ENCODE peak calls at places on chromosome 20, in eight cellular contexts. One of them, this sample, is unnamed.

GRCh38 chr20:571754-572331 is 28.3 kb upstream of the CSNK2A1 start:
- DNase-seq in stimulated activated CD8-positive, alpha-beta memory T cell treated with anti-CD3 and anti-CD28 coated beads, Interleukin-4, amount 100 ng/mL, for 1 hour: no peak
- DNase-seq in NCI-H446: peak; percentile 4
- DNase-seq in amniotic stem cell: no peak
- DNase-seq in ELR: no peak
- DNase-seq in stimulated activated CD4-positive, alpha-beta T cell treated with anti-CD3 and anti-CD28 coated beads, Interleukin-4, amount 100 ng/mL, for 1 hour: no peak
- DNase-seq in CD8-positive, alpha-beta memory T cell: no peak
- DNase-seq in iPS-NIHi11: peak; percentile 70
- DNase-seq in this sample: no peak

GRCh38 chr20:1211954-1212497 is 8.8 kb downstream of the C20orf202 start:
- DNase-seq in stimulated activated CD8-positive, alpha-beta memory T cell treated with anti-CD3 and anti-CD28 coated beads, Interleukin-4, amount 100 ng/mL, for 1 hour: no peak
- DNase-seq in NCI-H446: no peak
- DNase-seq in amniotic stem cell: no peak
- DNase-seq in ELR: peak; percentile 7
- DNase-seq in stimulated activated CD4-positive, alpha-beta T cell treated with anti-CD3 and anti-CD28 coated beads, Interleukin-4, amount 100 ng/mL, for 1 hour: no peak
- DNase-seq in CD8-positive, alpha-beta memory T cell: no peak
- DNase-seq in iPS-NIHi11: no peak
- DNase-seq in this sample: no peak

GRCh38 chr20:44218441-44218840 is 7.9 kb upstream of the OSER1 start:
- DNase-seq in stimulated activated CD8-positive, alpha-beta memory T cell treated with anti-CD3 and anti-CD28 coated beads, Interleukin-4, amount 100 ng/mL, for 1 hour: no peak
- DNase-seq in NCI-H446: no peak
- DNase-seq in amniotic stem cell: no peak
- DNase-seq in ELR: no peak
- DNase-seq in stimulated activated CD4-positive, alpha-beta T cell treated with anti-CD3 and anti-CD28 coated beads, Interleukin-4, amount 100 ng/mL, for 1 hour: peak; percentile 37
- DNase-seq in CD8-positive, alpha-beta memory T cell: peak; percentile 71
- DNase-seq in iPS-NIHi11: no peak
- DNase-seq in this sample: no peak

GRCh38 chr20:371755-372542 is 8.6 kb upstream of the TRIB3 start:
- DNase-seq in stimulated activated CD8-positive, alpha-beta memory T cell treated with anti-CD3 and anti-CD28 coated beads, Interleukin-4, amount 100 ng/mL, for 1 hour: no peak
- DNase-seq in NCI-H446: no peak
- DNase-seq in amniotic stem cell: peak; percentile 45
- DNase-seq in ELR: peak; percentile 94
- DNase-seq in stimulated activated CD4-positive, alpha-beta T cell treated with anti-CD3 and anti-CD28 coated beads, Interleukin-4, amount 100 ng/mL, for 1 hour: no peak
- DNase-seq in CD8-positive, alpha-beta memory T cell: peak; percentile 18
- DNase-seq in iPS-NIHi11: peak; percentile 38
- DNase-seq in this sample: no peak

GRCh38 chr20:37669062-37669772 is 24.6 kb upstream of the CTNNBL1 start:
- DNase-seq in stimulated activated CD8-positive, alpha-beta memory T cell treated with anti-CD3 and anti-CD28 coated beads, Interleukin-4, amount 100 ng/mL, for 1 hour: no peak
- DNase-seq in NCI-H446: no peak
- DNase-seq in amniotic stem cell: no peak
- DNase-seq in ELR: peak; percentile 83
- DNase-seq in stimulated activated CD4-positive, alpha-beta T cell treated with anti-CD3 and anti-CD28 coated beads, Interleukin-4, amount 100 ng/mL, for 1 hour: no peak
- DNase-seq in CD8-positive, alpha-beta memory T cell: no peak
- DNase-seq in iPS-NIHi11: peak; percentile 38
- DNase-seq in this sample: peak; percentile 28

GRCh38 chr20:32752458-32753250 is 9.4 kb upstream of the COMMD7 start:
- DNase-seq in stimulated activated CD8-positive, alpha-beta memory T cell treated with anti-CD3 and anti-CD28 coated beads, Interleukin-4, amount 100 ng/mL, for 1 hour: no peak
- DNase-seq in NCI-H446: no peak
- DNase-seq in amniotic stem cell: no peak
- DNase-seq in ELR: peak; percentile 84
- DNase-seq in stimulated activated CD4-positive, alpha-beta T cell treated with anti-CD3 and anti-CD28 coated beads, Interleukin-4, amount 100 ng/mL, for 1 hour: no peak
- DNase-seq in CD8-positive, alpha-beta memory T cell: no peak
- DNase-seq in iPS-NIHi11: no peak
- DNase-seq in this sample: no peak

GRCh38 chr20:6663751-6664388 is 103.6 kb upstream of the BMP2 start:
- DNase-seq in stimulated activated CD8-positive, alpha-beta memory T cell treated with anti-CD3 and anti-CD28 coated beads, Interleukin-4, amount 100 ng/mL, for 1 hour: no peak
- DNase-seq in NCI-H446: no peak
- DNase-seq in amniotic stem cell: no peak
- DNase-seq in ELR: no peak
- DNase-seq in stimulated activated CD4-positive, alpha-beta T cell treated with anti-CD3 and anti-CD28 coated beads, Interleukin-4, amount 100 ng/mL, for 1 hour: no peak
- DNase-seq in CD8-positive, alpha-beta memory T cell: no peak
- DNase-seq in iPS-NIHi11: no peak
- DNase-seq in this sample: no peak

GRCh38 chr20:25225642-25226432 is 22.0 kb upstream of the PYGB start:
- DNase-seq in stimulated activated CD8-positive, alpha-beta memory T cell treated with anti-CD3 and anti-CD28 coated beads, Interleukin-4, amount 100 ng/mL, for 1 hour: no peak
- DNase-seq in NCI-H446: no peak
- DNase-seq in amniotic stem cell: no peak
- DNase-seq in ELR: no peak
- DNase-seq in stimulated activated CD4-positive, alpha-beta T cell treated with anti-CD3 and anti-CD28 coated beads, Interleukin-4, amount 100 ng/mL, for 1 hour: no peak
- DNase-seq in CD8-positive, alpha-beta memory T cell: no peak
- DNase-seq in iPS-NIHi11: no peak
- DNase-seq in this sample: no peak

GRCh38 chr20:32201977-32202363 is 5.6 kb downstream of the PLAGL2 start:
- DNase-seq in stimulated activated CD8-positive, alpha-beta memory T cell treated with anti-CD3 and anti-CD28 coated beads, Interleukin-4, amount 100 ng/mL, for 1 hour: no peak
- DNase-seq in NCI-H446: no peak
- DNase-seq in amniotic stem cell: no peak
- DNase-seq in ELR: no peak
- DNase-seq in stimulated activated CD4-positive, alpha-beta T cell treated with anti-CD3 and anti-CD28 coated beads, Interleukin-4, amount 100 ng/mL, for 1 hour: no peak
- DNase-seq in CD8-positive, alpha-beta memory T cell: no peak
- DNase-seq in iPS-NIHi11: no peak
- DNase-seq in this sample: no peak

GRCh38 chr20:23368316-23369110 is 6.5 kb downstream of the GZF1 start:
- DNase-seq in stimulated activated CD8-positive, alpha-beta memory T cell treated with anti-CD3 and anti-CD28 coated beads, Interleukin-4, amount 100 ng/mL, for 1 hour: no peak
- DNase-seq in NCI-H446: no peak
- DNase-seq in amniotic stem cell: peak; percentile 13
- DNase-seq in ELR: no peak
- DNase-seq in stimulated activated CD4-positive, alpha-beta T cell treated with anti-CD3 and anti-CD28 coated beads, Interleukin-4, amount 100 ng/mL, for 1 hour: no peak
- DNase-seq in CD8-positive, alpha-beta memory T cell: no peak
- DNase-seq in iPS-NIHi11: no peak
- DNase-seq in this sample: no peak

GRCh38 chr20:51650685-51651134 is 108.2 kb upstream of the NFATC2 start:
- DNase-seq in stimulated activated CD8-positive, alpha-beta memory T cell treated with anti-CD3 and anti-CD28 coated beads, Interleukin-4, amount 100 ng/mL, for 1 hour: no peak
- DNase-seq in NCI-H446: no peak
- DNase-seq in amniotic stem cell: no peak
- DNase-seq in ELR: peak; percentile 85
- DNase-seq in stimulated activated CD4-positive, alpha-beta T cell treated with anti-CD3 and anti-CD28 coated beads, Interleukin-4, amount 100 ng/mL, for 1 hour: no peak
- DNase-seq in CD8-positive, alpha-beta memory T cell: no peak
- DNase-seq in iPS-NIHi11: no peak
- DNase-seq in this sample: no peak

GRCh38 chr20:57617079-57617795 is 3.0 kb downstream of the ZBP1 start:
- DNase-seq in stimulated activated CD8-positive, alpha-beta memory T cell treated with anti-CD3 and anti-CD28 coated beads, Interleukin-4, amount 100 ng/mL, for 1 hour: no peak
- DNase-seq in NCI-H446: no peak
- DNase-seq in amniotic stem cell: no peak
- DNase-seq in ELR: no peak
- DNase-seq in stimulated activated CD4-positive, alpha-beta T cell treated with anti-CD3 and anti-CD28 coated beads, Interleukin-4, amount 100 ng/mL, for 1 hour: no peak
- DNase-seq in CD8-positive, alpha-beta memory T cell: no peak
- DNase-seq in iPS-NIHi11: no peak
- DNase-seq in this sample: no peak

GRCh38 chr20:34078540-34078939 is 33.5 kb downstream of the EIF2S2 start:
- DNase-seq in stimulated activated CD8-positive, alpha-beta memory T cell treated with anti-CD3 and anti-CD28 coated beads, Interleukin-4, amount 100 ng/mL, for 1 hour: no peak
- DNase-seq in NCI-H446: no peak
- DNase-seq in amniotic stem cell: no peak
- DNase-seq in ELR: no peak
- DNase-seq in stimulated activated CD4-positive, alpha-beta T cell treated with anti-CD3 and anti-CD28 coated beads, Interleukin-4, amount 100 ng/mL, for 1 hour: no peak
- DNase-seq in CD8-positive, alpha-beta memory T cell: no peak
- DNase-seq in iPS-NIHi11: no peak
- DNase-seq in this sample: no peak

GRCh38 chr20:22905667-22906066 is 129.4 kb upstream of the SSTR4 start:
- DNase-seq in stimulated activated CD8-positive, alpha-beta memory T cell treated with anti-CD3 and anti-CD28 coated beads, Interleukin-4, amount 100 ng/mL, for 1 hour: no peak
- DNase-seq in NCI-H446: peak; percentile 4
- DNase-seq in amniotic stem cell: no peak
- DNase-seq in ELR: no peak
- DNase-seq in stimulated activated CD4-positive, alpha-beta T cell treated with anti-CD3 and anti-CD28 coated beads, Interleukin-4, amount 100 ng/mL, for 1 hour: no peak
- DNase-seq in CD8-positive, alpha-beta memory T cell: no peak
- DNase-seq in iPS-NIHi11: no peak
- DNase-seq in this sample: no peak

GRCh38 chr20:845226-845868 is 11.8 kb downstream of the FAM110A start:
- DNase-seq in stimulated activated CD8-positive, alpha-beta memory T cell treated with anti-CD3 and anti-CD28 coated beads, Interleukin-4, amount 100 ng/mL, for 1 hour: no peak
- DNase-seq in NCI-H446: no peak
- DNase-seq in amniotic stem cell: no peak
- DNase-seq in ELR: no peak
- DNase-seq in stimulated activated CD4-positive, alpha-beta T cell treated with anti-CD3 and anti-CD28 coated beads, Interleukin-4, amount 100 ng/mL, for 1 hour: no peak
- DNase-seq in CD8-positive, alpha-beta memory T cell: peak; percentile 53
- DNase-seq in iPS-NIHi11: peak; percentile 22
- DNase-seq in this sample: no peak

GRCh38 chr20:35467339-35468224 is 12.2 kb downstream of the CEP250 start:
- DNase-seq in stimulated activated CD8-positive, alpha-beta memory T cell treated with anti-CD3 and anti-CD28 coated beads, Interleukin-4, amount 100 ng/mL, for 1 hour: no peak
- DNase-seq in NCI-H446: no peak
- DNase-seq in amniotic stem cell: no peak
- DNase-seq in ELR: peak; percentile 47
- DNase-seq in stimulated activated CD4-positive, alpha-beta T cell treated with anti-CD3 and anti-CD28 coated beads, Interleukin-4, amount 100 ng/mL, for 1 hour: no peak
- DNase-seq in CD8-positive, alpha-beta memory T cell: no peak
- DNase-seq in iPS-NIHi11: peak; percentile 63
- DNase-seq in this sample: no peak

GRCh38 chr20:11459090-11459877 is 458.4 kb upstream of the BTBD3 start:
- DNase-seq in stimulated activated CD8-positive, alpha-beta memory T cell treated with anti-CD3 and anti-CD28 coated beads, Interleukin-4, amount 100 ng/mL, for 1 hour: no peak
- DNase-seq in NCI-H446: no peak
- DNase-seq in amniotic stem cell: no peak
- DNase-seq in ELR: no peak
- DNase-seq in stimulated activated CD4-positive, alpha-beta T cell treated with anti-CD3 and anti-CD28 coated beads, Interleukin-4, amount 100 ng/mL, for 1 hour: no peak
- DNase-seq in CD8-positive, alpha-beta memory T cell: no peak
- DNase-seq in iPS-NIHi11: no peak
- DNase-seq in this sample: no peak

GRCh38 chr20:63074182-63074581 is 67.4 kb upstream of the BHLHE23 start:
- DNase-seq in stimulated activated CD8-positive, alpha-beta memory T cell treated with anti-CD3 and anti-CD28 coated beads, Interleukin-4, amount 100 ng/mL, for 1 hour: no peak
- DNase-seq in NCI-H446: no peak
- DNase-seq in amniotic stem cell: no peak
- DNase-seq in ELR: no peak
- DNase-seq in stimulated activated CD4-positive, alpha-beta T cell treated with anti-CD3 and anti-CD28 coated beads, Interleukin-4, amount 100 ng/mL, for 1 hour: no peak
- DNase-seq in CD8-positive, alpha-beta memory T cell: peak; percentile 25
- DNase-seq in iPS-NIHi11: no peak
- DNase-seq in this sample: no peak

GRCh38 chr20:40134176-40134575 is 554.9 kb downstream of the MAFB start:
- DNase-seq in stimulated activated CD8-positive, alpha-beta memory T cell treated with anti-CD3 and anti-CD28 coated beads, Interleukin-4, amount 100 ng/mL, for 1 hour: no peak
- DNase-seq in NCI-H446: no peak
- DNase-seq in amniotic stem cell: no peak
- DNase-seq in ELR: no peak
- DNase-seq in stimulated activated CD4-positive, alpha-beta T cell treated with anti-CD3 and anti-CD28 coated beads, Interleukin-4, amount 100 ng/mL, for 1 hour: no peak
- DNase-seq in CD8-positive, alpha-beta memory T cell: no peak
- DNase-seq in iPS-NIHi11: no peak
- DNase-seq in this sample: no peak

GRCh38 chr20:58778774-58779173 is 71.9 kb downstream of the GNAS-AS1 start:
- DNase-seq in stimulated activated CD8-positive, alpha-beta memory T cell treated with anti-CD3 and anti-CD28 coated beads, Interleukin-4, amount 100 ng/mL, for 1 hour: no peak
- DNase-seq in NCI-H446: no peak
- DNase-seq in amniotic stem cell: no peak
- DNase-seq in ELR: no peak
- DNase-seq in stimulated activated CD4-positive, alpha-beta T cell treated with anti-CD3 and anti-CD28 coated beads, Interleukin-4, amount 100 ng/mL, for 1 hour: no peak
- DNase-seq in CD8-positive, alpha-beta memory T cell: no peak
- DNase-seq in iPS-NIHi11: no peak
- DNase-seq in this sample: no peak

GRCh38 chr20:25685276-25686080 is 11.2 kb downstream of the ZNF337 start:
- DNase-seq in stimulated activated CD8-positive, alpha-beta memory T cell treated with anti-CD3 and anti-CD28 coated beads, Interleukin-4, amount 100 ng/mL, for 1 hour: no peak
- DNase-seq in NCI-H446: no peak
- DNase-seq in amniotic stem cell: no peak
- DNase-seq in ELR: no peak
- DNase-seq in stimulated activated CD4-positive, alpha-beta T cell treated with anti-CD3 and anti-CD28 coated beads, Interleukin-4, amount 100 ng/mL, for 1 hour: no peak
- DNase-seq in CD8-positive, alpha-beta memory T cell: no peak
- DNase-seq in iPS-NIHi11: peak; percentile 24
- DNase-seq in this sample: no peak

GRCh38 chr20:63627129-63627699 is 313 bp upstream of the GMEB2 start:
- DNase-seq in stimulated activated CD8-positive, alpha-beta memory T cell treated with anti-CD3 and anti-CD28 coated beads, Interleukin-4, amount 100 ng/mL, for 1 hour: peak; percentile 89
- DNase-seq in NCI-H446: peak; percentile 98
- DNase-seq in amniotic stem cell: peak; percentile 90
- DNase-seq in ELR: peak; percentile 98
- DNase-seq in stimulated activated CD4-positive, alpha-beta T cell treated with anti-CD3 and anti-CD28 coated beads, Interleukin-4, amount 100 ng/mL, for 1 hour: peak; percentile 92
- DNase-seq in CD8-positive, alpha-beta memory T cell: peak; percentile 87
- DNase-seq in iPS-NIHi11: peak; percentile 98
- DNase-seq in this sample: peak; percentile 79

GRCh38 chr20:43579861-43580793 is 10.6 kb upstream of the IFT52 start:
- DNase-seq in stimulated activated CD8-positive, alpha-beta memory T cell treated with anti-CD3 and anti-CD28 coated beads, Interleukin-4, amount 100 ng/mL, for 1 hour: no peak
- DNase-seq in NCI-H446: no peak
- DNase-seq in amniotic stem cell: no peak
- DNase-seq in ELR: no peak
- DNase-seq in stimulated activated CD4-positive, alpha-beta T cell treated with anti-CD3 and anti-CD28 coated beads, Interleukin-4, amount 100 ng/mL, for 1 hour: no peak
- DNase-seq in CD8-positive, alpha-beta memory T cell: no peak
- DNase-seq in iPS-NIHi11: no peak
- DNase-seq in this sample: no peak

GRCh38 chr20:57040461-57040860 is 226.0 kb downstream of the BMP7 start:
- DNase-seq in stimulated activated CD8-positive, alpha-beta memory T cell treated with anti-CD3 and anti-CD28 coated beads, Interleukin-4, amount 100 ng/mL, for 1 hour: no peak
- DNase-seq in NCI-H446: no peak
- DNase-seq in amniotic stem cell: no peak
- DNase-seq in ELR: no peak
- DNase-seq in stimulated activated CD4-positive, alpha-beta T cell treated with anti-CD3 and anti-CD28 coated beads, Interleukin-4, amount 100 ng/mL, for 1 hour: no peak
- DNase-seq in CD8-positive, alpha-beta memory T cell: no peak
- DNase-seq in iPS-NIHi11: no peak
- DNase-seq in this sample: no peak

GRCh38 chr20:3889489-3890409 is 562 bp downstream of the PANK2 start:
- DNase-seq in stimulated activated CD8-positive, alpha-beta memory T cell treated with anti-CD3 and anti-CD28 coated beads, Interleukin-4, amount 100 ng/mL, for 1 hour: peak; percentile 4
- DNase-seq in NCI-H446: peak; percentile 38
- DNase-seq in amniotic stem cell: no peak
- DNase-seq in ELR: peak; percentile 51
- DNase-seq in stimulated activated CD4-positive, alpha-beta T cell treated with anti-CD3 and anti-CD28 coated beads, Interleukin-4, amount 100 ng/mL, for 1 hour: peak; percentile 37
- DNase-seq in CD8-positive, alpha-beta memory T cell: peak; percentile 68
- DNase-seq in iPS-NIHi11: peak; percentile 46
- DNase-seq in this sample: no peak

GRCh38 chr20:53048387-53048786 is 76.2 kb downstream of the TSHZ2 start:
- DNase-seq in stimulated activated CD8-positive, alpha-beta memory T cell treated with anti-CD3 and anti-CD28 coated beads, Interleukin-4, amount 100 ng/mL, for 1 hour: no peak
- DNase-seq in NCI-H446: no peak
- DNase-seq in amniotic stem cell: no peak
- DNase-seq in ELR: no peak
- DNase-seq in stimulated activated CD4-positive, alpha-beta T cell treated with anti-CD3 and anti-CD28 coated beads, Interleukin-4, amount 100 ng/mL, for 1 hour: no peak
- DNase-seq in CD8-positive, alpha-beta memory T cell: no peak
- DNase-seq in iPS-NIHi11: no peak
- DNase-seq in this sample: no peak

GRCh38 chr20:47263502-47264084 is 92.9 kb downstream of the ZMYND8 start:
- DNase-seq in stimulated activated CD8-positive, alpha-beta memory T cell treated with anti-CD3 and anti-CD28 coated beads, Interleukin-4, amount 100 ng/mL, for 1 hour: no peak
- DNase-seq in NCI-H446: peak; percentile 63
- DNase-seq in amniotic stem cell: no peak
- DNase-seq in ELR: no peak
- DNase-seq in stimulated activated CD4-positive, alpha-beta T cell treated with anti-CD3 and anti-CD28 coated beads, Interleukin-4, amount 100 ng/mL, for 1 hour: no peak
- DNase-seq in CD8-positive, alpha-beta memory T cell: no peak
- DNase-seq in iPS-NIHi11: no peak
- DNase-seq in this sample: no peak

GRCh38 chr20:2403291-2404052 is 22.8 kb downstream of the TGM6 start:
- DNase-seq in stimulated activated CD8-positive, alpha-beta memory T cell treated with anti-CD3 and anti-CD28 coated beads, Interleukin-4, amount 100 ng/mL, for 1 hour: no peak
- DNase-seq in NCI-H446: no peak
- DNase-seq in amniotic stem cell: no peak
- DNase-seq in ELR: no peak
- DNase-seq in stimulated activated CD4-positive, alpha-beta T cell treated with anti-CD3 and anti-CD28 coated beads, Interleukin-4, amount 100 ng/mL, for 1 hour: no peak
- DNase-seq in CD8-positive, alpha-beta memory T cell: no peak
- DNase-seq in iPS-NIHi11: no peak
- DNase-seq in this sample: no peak

GRCh38 chr20:9374068-9374467 is 140.3 kb upstream of the LAMP5 start:
- DNase-seq in stimulated activated CD8-positive, alpha-beta memory T cell treated with anti-CD3 and anti-CD28 coated beads, Interleukin-4, amount 100 ng/mL, for 1 hour: no peak
- DNase-seq in NCI-H446: no peak
- DNase-seq in amniotic stem cell: no peak
- DNase-seq in ELR: no peak
- DNase-seq in stimulated activated CD4-positive, alpha-beta T cell treated with anti-CD3 and anti-CD28 coated beads, Interleukin-4, amount 100 ng/mL, for 1 hour: no peak
- DNase-seq in CD8-positive, alpha-beta memory T cell: no peak
- DNase-seq in iPS-NIHi11: no peak
- DNase-seq in this sample: no peak

GRCh38 chr20:47236639-47236900 is 119.9 kb downstream of the ZMYND8 start:
- DNase-seq in stimulated activated CD8-positive, alpha-beta memory T cell treated with anti-CD3 and anti-CD28 coated beads, Interleukin-4, amount 100 ng/mL, for 1 hour: no peak
- DNase-seq in NCI-H446: no peak
- DNase-seq in amniotic stem cell: no peak
- DNase-seq in ELR: no peak
- DNase-seq in stimulated activated CD4-positive, alpha-beta T cell treated with anti-CD3 and anti-CD28 coated beads, Interleukin-4, amount 100 ng/mL, for 1 hour: no peak
- DNase-seq in CD8-positive, alpha-beta memory T cell: no peak
- DNase-seq in iPS-NIHi11: no peak
- DNase-seq in this sample: no peak

GRCh38 chr20:21562656-21563055 is 48.8 kb upstream of the NKX2-2 start:
- DNase-seq in stimulated activated CD8-positive, alpha-beta memory T cell treated with anti-CD3 and anti-CD28 coated beads, Interleukin-4, amount 100 ng/mL, for 1 hour: no peak
- DNase-seq in NCI-H446: no peak
- DNase-seq in amniotic stem cell: no peak
- DNase-seq in ELR: no peak
- DNase-seq in stimulated activated CD4-positive, alpha-beta T cell treated with anti-CD3 and anti-CD28 coated beads, Interleukin-4, amount 100 ng/mL, for 1 hour: no peak
- DNase-seq in CD8-positive, alpha-beta memory T cell: no peak
- DNase-seq in iPS-NIHi11: no peak
- DNase-seq in this sample: no peak

GRCh38 chr20:2330090-2330695 is 34.4 kb downstream of the TGM3 start:
- DNase-seq in stimulated activated CD8-positive, alpha-beta memory T cell treated with anti-CD3 and anti-CD28 coated beads, Interleukin-4, amount 100 ng/mL, for 1 hour: no peak
- DNase-seq in NCI-H446: no peak
- DNase-seq in amniotic stem cell: no peak
- DNase-seq in ELR: no peak
- DNase-seq in stimulated activated CD4-positive, alpha-beta T cell treated with anti-CD3 and anti-CD28 coated beads, Interleukin-4, amount 100 ng/mL, for 1 hour: no peak
- DNase-seq in CD8-positive, alpha-beta memory T cell: no peak
- DNase-seq in iPS-NIHi11: no peak
- DNase-seq in this sample: no peak

GRCh38 chr20:53875452-53875851 is 194.9 kb downstream of the BCAS1 start:
- DNase-seq in stimulated activated CD8-positive, alpha-beta memory T cell treated with anti-CD3 and anti-CD28 coated beads, Interleukin-4, amount 100 ng/mL, for 1 hour: no peak
- DNase-seq in NCI-H446: no peak
- DNase-seq in amniotic stem cell: no peak
- DNase-seq in ELR: no peak
- DNase-seq in stimulated activated CD4-positive, alpha-beta T cell treated with anti-CD3 and anti-CD28 coated beads, Interleukin-4, amount 100 ng/mL, for 1 hour: no peak
- DNase-seq in CD8-positive, alpha-beta memory T cell: no peak
- DNase-seq in iPS-NIHi11: no peak
- DNase-seq in this sample: no peak